ENCODE peak calls at places on chromosomes 13 and 19, in seven cellular contexts. Q is fibroblast of gingiva, S is bronchial epithelial cell, D is Kasumi-1, A is tibial nerve, N is cardiac muscle cell, W is nephron progenitor cell. P is an unnamed sample.

GRCh38 chr19:19137556-19138109 is 645 bp downstream of the TMEM161A start:
- DNase-seq in Q (no peak), S (no peak), D (no peak), A (no peak), N (peak), W (no peak), P (peak)

GRCh38 chr19:5718579-5719273 is 1.2 kb downstream of the LONP1 start:
- DNase-seq in Q (peak), S (peak), D (peak), A (no peak), N (peak), W (no peak), P (peak)

GRCh38 chr13:26502826-26503225 is 54.7 kb upstream of the WASF3 start:
- DNase-seq in Q (peak), S (peak), D (peak), A (peak), N (peak), W (no peak), P (no peak)

GRCh38 chr19:1457031-1457739 is 7.3 kb downstream of the APC2 start:
- DNase-seq in Q (no peak), S (no peak), D (no peak), A (no peak), N (no peak), W (peak), P (no peak)

GRCh38 chr13:42574435-42575311 is 721 bp downstream of the TNFSF11 start:
- DNase-seq in Q (no peak), S (peak), D (no peak), A (no peak), N (peak), W (peak), P (peak)

GRCh38 chr13:109938255-109938936 is 152.0 kb upstream of the IRS2 start:
- DNase-seq in Q (peak), S (peak), D (no peak), A (peak), N (peak), W (no peak), P (no peak)

GRCh38 chr13:34667356-34668218 is 274.5 kb upstream of the NBEA start:
- DNase-seq in Q (no peak), S (no peak), D (no peak), A (no peak), N (no peak), W (no peak), P (no peak)

GRCh38 chr13:31756346-31756745 is 17.0 kb downstream of the RXFP2 start:
- DNase-seq in Q (peak), S (peak), D (no peak), A (no peak), N (peak), W (no peak), P (no peak)

GRCh38 chr19:39335168-39335567 is 675 bp downstream of the GMFG start:
- DNase-seq in Q (no peak), S (no peak), D (peak), A (no peak), N (no peak), W (no peak), P (no peak)

GRCh38 chr19:4613258-4613751 is 26.0 kb upstream of the TNFAIP8L1 start:
- DNase-seq in Q (no peak), S (no peak), D (no peak), A (no peak), N (no peak), W (no peak), P (no peak)

GRCh38 chr13:82963466-82963865 is 918.8 kb downstream of the SLITRK1 start:
- DNase-seq in Q (peak), S (no peak), D (no peak), A (no peak), N (peak), W (no peak), P (no peak)

GRCh38 chr19:34232566-34233481 is 21.5 kb upstream of the GARRE1 start:
- DNase-seq in Q (peak), S (peak), D (peak), A (peak), N (peak), W (no peak), P (no peak)

GRCh38 chr19:17915940-17916593 is 16.7 kb upstream of the CCDC124 start:
- DNase-seq in Q (no peak), S (peak), D (no peak), A (no peak), N (no peak), W (no peak), P (no peak)

GRCh38 chr19:17281391-17282304 is at the start of gene ANKLE1:
- DNase-seq in Q (no peak), S (no peak), D (peak), A (no peak), N (peak), W (peak), P (peak)

GRCh38 chr19:30049844-30050667 is 108.0 kb downstream of the URI1 start:
- DNase-seq in Q (no peak), S (no peak), D (no peak), A (no peak), N (no peak), W (no peak), P (no peak)

GRCh38 chr19:13215572-13216380 is 65.6 kb downstream of the IER2 start:
- DNase-seq in Q (no peak), S (no peak), D (no peak), A (no peak), N (peak), W (no peak), P (peak)

GRCh38 chr19:27971071-27971470 is 1241.9 kb downstream of the UQCRFS1 start:
- DNase-seq in Q (no peak), S (peak), D (no peak), A (no peak), N (peak), W (peak), P (no peak)

GRCh38 chr13:20227730-20228129 is 4.4 kb downstream of the GJB6 start:
- DNase-seq in Q (no peak), S (no peak), D (no peak), A (no peak), N (no peak), W (no peak), P (no peak)

GRCh38 chr19:51456541-51457290 is 1.5 kb downstream of the SIGLEC8 start:
- DNase-seq in Q (no peak), S (no peak), D (no peak), A (no peak), N (no peak), W (no peak), P (no peak)

GRCh38 chr13:108961542-108962125 is 332.2 kb downstream of the MYO16 start:
- DNase-seq in Q (peak), S (peak), D (peak), A (no peak), N (peak), W (peak), P (peak)

GRCh38 chr19:33392341-33393285 is 19.1 kb downstream of the CEBPG start:
- DNase-seq in Q (no peak), S (no peak), D (no peak), A (no peak), N (no peak), W (no peak), P (no peak)

GRCh38 chr13:50693755-50694154 is 149.7 kb downstream of the DLEU7 start:
- DNase-seq in Q (peak), S (no peak), D (no peak), A (no peak), N (peak), W (peak), P (no peak)

GRCh38 chr19:58182577-58182988 is 278 bp upstream of the ZNF274 start:
- DNase-seq in Q (no peak), S (no peak), D (peak), A (no peak), N (no peak), W (no peak), P (no peak)

GRCh38 chr19:45643024-45643926 is 4.1 kb upstream of the EML2 start:
- DNase-seq in Q (peak), S (peak), D (peak), A (peak), N (peak), W (peak), P (peak)

GRCh38 chr13:106118996-106119395 is 416.5 kb downstream of the EFNB2 start:
- DNase-seq in Q (no peak), S (no peak), D (no peak), A (no peak), N (peak), W (no peak), P (no peak)

GRCh38 chr13:35963982-35964665 is 167.1 kb downstream of the DCLK1 start:
- DNase-seq in Q (no peak), S (no peak), D (no peak), A (no peak), N (no peak), W (no peak), P (no peak)

GRCh38 chr19:18062043-18062442 is 24.7 kb downstream of the IL12RB1 start:
- DNase-seq in Q (no peak), S (no peak), D (no peak), A (no peak), N (no peak), W (no peak), P (no peak)

GRCh38 chr13:38417727-38418126 is 68.1 kb downstream of the UFM1 start:
- DNase-seq in Q (peak), S (peak), D (peak), A (peak), N (peak), W (no peak), P (peak)

GRCh38 chr19:38711726-38712153 is 32.5 kb downstream of the CAPN12 start:
- DNase-seq in Q (peak), S (no peak), D (no peak), A (no peak), N (peak), W (no peak), P (no peak)

GRCh38 chr13:90717451-90717936 is 630.0 kb upstream of the MIR17HG start:
- DNase-seq in Q (peak), S (peak), D (no peak), A (no peak), N (peak), W (no peak), P (no peak)